ENCODE peak calls at places on chromosomes 3 and 15, in ten cellular contexts. One of them, this sample, is unnamed.

GRCh38 chr15:90588427-90588826 is 58.7 kb downstream of the CRTC3 start:
- DNase-seq in K562: peak; percentile 40
- DNase-seq in upper lobe of left lung: no peak
- DNase-seq in thyroid gland: no peak
- DNase-seq in spleen: no peak
- DNase-seq in endothelial cell of umbilical vein: no peak
- DNase-seq in breast epithelium: no peak
- DNase-seq in uterus: no peak
- DNase-seq in IMR-90: peak; percentile 78
- DNase-seq in stomach: no peak
- DNase-seq in this sample: no peak

GRCh38 chr3:36960502-36960901 is 15.6 kb upstream of the TRANK1 start:
- DNase-seq in stomach: no peak
- DNase-seq in thyroid gland: no peak
- DNase-seq in uterus: no peak
- DNase-seq in spleen: no peak
- DNase-seq in K562: no peak
- DNase-seq in breast epithelium: no peak
- DNase-seq in endothelial cell of umbilical vein: no peak
- DNase-seq in upper lobe of left lung: no peak
- DNase-seq in IMR-90: no peak
- DNase-seq in this sample: no peak

GRCh38 chr15:91522609-91523332 is 330.7 kb upstream of the SLCO3A1 start:
- DNase-seq in endothelial cell of umbilical vein: no peak
- DNase-seq in breast epithelium: no peak
- DNase-seq in thyroid gland: no peak
- DNase-seq in spleen: no peak
- DNase-seq in IMR-90: peak; percentile 80
- DNase-seq in stomach: no peak
- DNase-seq in uterus: no peak
- DNase-seq in upper lobe of left lung: no peak
- DNase-seq in K562: peak; percentile 15
- DNase-seq in this sample: no peak

GRCh38 chr15:66657062-66658020 is 44.7 kb upstream of the SMAD6 start:
- DNase-seq in IMR-90: no peak
- DNase-seq in breast epithelium: no peak
- DNase-seq in endothelial cell of umbilical vein: no peak
- DNase-seq in upper lobe of left lung: no peak
- DNase-seq in K562: no peak
- DNase-seq in thyroid gland: no peak
- DNase-seq in stomach: no peak
- DNase-seq in spleen: no peak
- DNase-seq in uterus: no peak
- DNase-seq in this sample: no peak

GRCh38 chr3:132164469-132165092 is 129.8 kb upstream of the CPNE4 start:
- DNase-seq in thyroid gland: no peak
- DNase-seq in stomach: no peak
- DNase-seq in uterus: no peak
- DNase-seq in upper lobe of left lung: no peak
- DNase-seq in spleen: no peak
- DNase-seq in endothelial cell of umbilical vein: no peak
- DNase-seq in K562: no peak
- DNase-seq in IMR-90: peak; percentile 29
- DNase-seq in breast epithelium: no peak
- DNase-seq in this sample: no peak

GRCh38 chr15:59501531-59502113 is 63.6 kb downstream of the FAM81A start:
- DNase-seq in breast epithelium: no peak
- DNase-seq in spleen: no peak
- DNase-seq in K562: peak; percentile 65
- DNase-seq in upper lobe of left lung: peak; percentile 33
- DNase-seq in thyroid gland: no peak
- DNase-seq in IMR-90: peak; percentile 55
- DNase-seq in uterus: no peak
- DNase-seq in stomach: peak; percentile 46
- DNase-seq in endothelial cell of umbilical vein: peak; percentile 72
- DNase-seq in this sample: peak; percentile 39

GRCh38 chr3:76684946-76685345 is 355.0 kb upstream of the ROBO2 start:
- DNase-seq in upper lobe of left lung: no peak
- DNase-seq in K562: no peak
- DNase-seq in IMR-90: no peak
- DNase-seq in stomach: no peak
- DNase-seq in breast epithelium: no peak
- DNase-seq in spleen: no peak
- DNase-seq in thyroid gland: no peak
- DNase-seq in uterus: no peak
- DNase-seq in endothelial cell of umbilical vein: no peak
- DNase-seq in this sample: no peak

GRCh38 chr15:59160880-59161593 is 45.6 kb upstream of the LDHAL6B start:
- DNase-seq in uterus: no peak
- DNase-seq in K562: peak; percentile 62
- DNase-seq in upper lobe of left lung: no peak
- DNase-seq in breast epithelium: no peak
- DNase-seq in stomach: no peak
- DNase-seq in IMR-90: peak; percentile 20
- DNase-seq in spleen: no peak
- DNase-seq in endothelial cell of umbilical vein: peak; percentile 9
- DNase-seq in thyroid gland: no peak
- DNase-seq in this sample: peak; percentile 34

GRCh38 chr15:98853593-98854420 is 153.8 kb downstream of the PGPEP1L start:
- DNase-seq in endothelial cell of umbilical vein: no peak
- DNase-seq in thyroid gland: no peak
- DNase-seq in stomach: no peak
- DNase-seq in uterus: peak; percentile 43
- DNase-seq in IMR-90: no peak
- DNase-seq in breast epithelium: peak; percentile 40
- DNase-seq in K562: no peak
- DNase-seq in upper lobe of left lung: peak; percentile 62
- DNase-seq in spleen: peak; percentile 77
- DNase-seq in this sample: no peak

GRCh38 chr15:98850991-98851776 is 156.4 kb downstream of the PGPEP1L start:
- DNase-seq in spleen: peak; percentile 93
- DNase-seq in breast epithelium: peak; percentile 80
- DNase-seq in thyroid gland: peak; percentile 81
- DNase-seq in stomach: peak; percentile 83
- DNase-seq in IMR-90: peak; percentile 70
- DNase-seq in endothelial cell of umbilical vein: peak; percentile 78
- DNase-seq in K562: peak; percentile 27
- DNase-seq in uterus: peak; percentile 78
- DNase-seq in upper lobe of left lung: peak; percentile 89
- DNase-seq in this sample: peak; percentile 87

GRCh38 chr15:98854496-98854895 is 153.1 kb downstream of the PGPEP1L start:
- DNase-seq in uterus: no peak
- DNase-seq in breast epithelium: peak; percentile 67
- DNase-seq in thyroid gland: peak; percentile 88
- DNase-seq in K562: no peak
- DNase-seq in stomach: peak; percentile 57
- DNase-seq in IMR-90: no peak
- DNase-seq in spleen: no peak
- DNase-seq in upper lobe of left lung: no peak
- DNase-seq in endothelial cell of umbilical vein: no peak
- DNase-seq in this sample: no peak

GRCh38 chr15:98855067-98855814 is 152.4 kb downstream of the PGPEP1L start:
- DNase-seq in K562: no peak
- DNase-seq in endothelial cell of umbilical vein: no peak
- DNase-seq in thyroid gland: no peak
- DNase-seq in upper lobe of left lung: no peak
- DNase-seq in breast epithelium: no peak
- DNase-seq in IMR-90: no peak
- DNase-seq in spleen: no peak
- DNase-seq in stomach: no peak
- DNase-seq in uterus: no peak
- DNase-seq in this sample: no peak

DNA sequence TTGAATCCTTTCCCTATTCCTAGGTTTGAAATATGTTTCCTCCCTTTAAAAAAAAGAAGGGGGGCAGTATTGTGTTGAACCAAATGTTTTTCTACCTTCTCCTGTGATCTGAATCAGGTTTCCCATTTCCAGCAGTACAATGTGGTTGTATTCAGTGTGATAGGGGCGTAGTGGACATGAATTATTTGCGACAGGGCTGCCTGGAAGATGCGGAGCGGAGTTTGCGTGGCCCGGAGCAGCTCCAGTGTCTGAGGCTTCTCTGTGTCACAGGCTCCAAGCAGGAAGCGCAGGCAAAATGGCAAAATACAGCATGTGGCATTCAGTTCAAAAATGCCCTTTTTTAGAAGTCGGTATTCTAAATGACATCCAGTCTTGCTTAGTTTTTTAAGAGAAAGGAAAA is 154.4 kb downstream of the PGPEP1L start:
- DNase-seq in spleen: peak; percentile 90
- DNase-seq in K562: peak; percentile 55
- DNase-seq in IMR-90: peak; percentile 93
- DNase-seq in uterus: peak; percentile 90
- DNase-seq in thyroid gland: peak; percentile 81
- DNase-seq in upper lobe of left lung: peak; percentile 91
- DNase-seq in breast epithelium: peak; percentile 85
- DNase-seq in stomach: peak; percentile 90
- DNase-seq in endothelial cell of umbilical vein: peak; percentile 97
- DNase-seq in this sample: peak; percentile 91
- TF ChIP-seq POLR2A in spleen: no peak
- TF ChIP-seq POLR2A in K562: no peak
- TF ChIP-seq POLR2A in IMR-90: no peak
- TF ChIP-seq POLR2A in uterus: peak; percentile 40
- TF ChIP-seq POLR2A in thyroid gland: peak; percentile 51
- TF ChIP-seq POLR2A in upper lobe of left lung: no peak
- TF ChIP-seq POLR2A in breast epithelium: no peak
- TF ChIP-seq POLR2A in stomach: no peak
- TF ChIP-seq POLR2A in endothelial cell of umbilical vein: no peak
- TF ChIP-seq POLR2A in this sample: no peak

GRCh38 chr15:78767331-78767951 is 43.8 kb downstream of the ADAMTS7 start:
- DNase-seq in upper lobe of left lung: no peak
- DNase-seq in breast epithelium: no peak
- DNase-seq in thyroid gland: no peak
- DNase-seq in spleen: peak; percentile 70
- DNase-seq in IMR-90: no peak
- DNase-seq in stomach: no peak
- DNase-seq in endothelial cell of umbilical vein: no peak
- DNase-seq in K562: no peak
- DNase-seq in uterus: peak; percentile 7
- DNase-seq in this sample: no peak
- TF ChIP-seq CTCF in upper lobe of left lung: no peak
- TF ChIP-seq CTCF in breast epithelium: no peak
- TF ChIP-seq CTCF in thyroid gland: no peak
- TF ChIP-seq CTCF in spleen: no peak
- TF ChIP-seq CTCF in IMR-90: no peak
- TF ChIP-seq CTCF in stomach: no peak
- TF ChIP-seq CTCF in endothelial cell of umbilical vein: no peak
- TF ChIP-seq CTCF in K562: no peak
- TF ChIP-seq CTCF in uterus: no peak
- TF ChIP-seq CTCF in this sample: no peak

GRCh38 chr3:141083226-141083625 is 32.1 kb downstream of the SPSB4 start:
- DNase-seq in endothelial cell of umbilical vein: no peak
- DNase-seq in uterus: no peak
- DNase-seq in breast epithelium: no peak
- DNase-seq in spleen: peak; percentile 54
- DNase-seq in stomach: no peak
- DNase-seq in upper lobe of left lung: no peak
- DNase-seq in IMR-90: no peak
- DNase-seq in thyroid gland: no peak
- DNase-seq in K562: no peak
- DNase-seq in this sample: no peak
- H3K4me1 ChIP-seq in endothelial cell of umbilical vein: no peaks in the 10 kb centered on the region
- H3K4me1 ChIP-seq in uterus: no peaks in the 10 kb centered on the region
- H3K4me1 ChIP-seq in breast epithelium: no peaks in the 10 kb centered on the region
- H3K4me1 ChIP-seq in spleen: no peaks in the 10 kb centered on the region
- H3K4me1 ChIP-seq in stomach: no peaks in the 10 kb centered on the region
- H3K4me1 ChIP-seq in upper lobe of left lung: no peaks in the 10 kb centered on the region
- H3K4me1 ChIP-seq in IMR-90: no peaks in the 10 kb centered on the region
- H3K4me1 ChIP-seq in thyroid gland: no peaks in the 10 kb centered on the region
- H3K4me1 ChIP-seq in K562: no peaks in the 10 kb centered on the region
- H3K4me1 ChIP-seq in this sample: no peaks in the 10 kb centered on the region

GRCh38 chr3:119675188-119675874 is 1.9 kb downstream of the COX17 start:
- DNase-seq in thyroid gland: no peak
- DNase-seq in upper lobe of left lung: no peak
- DNase-seq in IMR-90: no peak
- DNase-seq in stomach: no peak
- DNase-seq in endothelial cell of umbilical vein: no peak
- DNase-seq in uterus: no peak
- DNase-seq in spleen: no peak
- DNase-seq in breast epithelium: no peak
- DNase-seq in K562: no peak
- DNase-seq in this sample: no peak

GRCh38 chr3:119677641-119677934 is 382 bp upstream of the COX17 start:
- DNase-seq in spleen: no peak
- DNase-seq in endothelial cell of umbilical vein: no peak
- DNase-seq in stomach: no peak
- DNase-seq in K562: no peak
- DNase-seq in thyroid gland: no peak
- DNase-seq in uterus: no peak
- DNase-seq in IMR-90: no peak
- DNase-seq in breast epithelium: no peak
- DNase-seq in upper lobe of left lung: no peak
- DNase-seq in this sample: no peak

GRCh38 chr3:119679874-119680273 is 2.7 kb upstream of the COX17 start:
- DNase-seq in thyroid gland: no peak
- DNase-seq in spleen: no peak
- DNase-seq in uterus: no peak
- DNase-seq in breast epithelium: no peak
- DNase-seq in upper lobe of left lung: no peak
- DNase-seq in K562: no peak
- DNase-seq in stomach: no peak
- DNase-seq in endothelial cell of umbilical vein: no peak
- DNase-seq in IMR-90: no peak
- DNase-seq in this sample: no peak

GRCh38 chr3:119676020-119676419 is 1.2 kb downstream of the COX17 start:
- DNase-seq in IMR-90: no peak
- DNase-seq in upper lobe of left lung: no peak
- DNase-seq in breast epithelium: no peak
- DNase-seq in thyroid gland: no peak
- DNase-seq in spleen: no peak
- DNase-seq in stomach: no peak
- DNase-seq in K562: no peak
- DNase-seq in uterus: no peak
- DNase-seq in endothelial cell of umbilical vein: no peak
- DNase-seq in this sample: no peak

DNA sequence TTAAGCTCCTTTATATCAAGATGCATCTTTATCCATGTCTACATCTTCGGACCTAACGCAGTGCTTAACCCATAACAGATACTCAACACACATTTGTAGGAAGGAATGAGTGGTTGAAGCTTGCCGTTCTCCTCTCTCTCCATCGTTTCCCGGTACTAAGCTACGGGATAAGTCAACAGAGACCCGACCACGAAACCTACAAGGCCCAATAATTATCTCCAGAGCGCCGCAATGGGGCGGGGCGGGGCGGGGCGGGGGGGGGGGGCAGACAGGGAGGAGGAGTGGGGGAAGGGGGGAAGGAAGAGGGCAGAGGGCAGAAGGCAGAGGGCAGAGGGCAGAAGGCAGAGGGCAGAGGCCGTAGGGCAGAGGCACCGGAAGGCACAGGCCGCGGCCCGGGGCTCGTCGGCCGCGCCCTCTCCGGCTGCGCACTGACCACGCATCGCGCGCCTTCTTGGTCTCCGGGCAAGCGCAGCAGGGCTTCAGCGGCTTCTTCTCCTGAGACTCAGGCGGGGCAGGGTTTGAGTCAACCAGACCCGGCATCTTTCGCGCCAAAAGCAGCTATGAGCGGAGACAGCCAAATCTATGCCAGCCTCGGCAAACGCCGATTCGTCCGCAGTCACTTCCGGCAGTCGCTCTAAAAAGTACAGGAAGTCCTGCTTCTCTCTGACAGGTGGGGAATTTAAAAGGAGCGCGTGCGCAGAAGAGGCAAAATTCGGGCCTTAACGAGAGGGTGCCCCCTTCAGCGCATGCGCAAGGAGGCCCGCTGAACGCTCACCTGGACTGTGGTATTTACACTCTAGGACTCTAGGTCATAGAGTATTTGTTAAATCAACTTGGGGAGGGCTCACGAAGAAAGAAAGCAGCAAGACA is at the start of gene COX17:
- DNase-seq in spleen: peak; percentile 97
- DNase-seq in stomach: peak; percentile 98
- DNase-seq in upper lobe of left lung: peak; percentile 97
- DNase-seq in thyroid gland: peak; percentile 98
- DNase-seq in endothelial cell of umbilical vein: peak; percentile 93
- DNase-seq in uterus: peak; percentile 95
- DNase-seq in IMR-90: peak; percentile 94
- DNase-seq in K562: peak; percentile 94
- DNase-seq in breast epithelium: peak; percentile 94
- DNase-seq in this sample: peak; percentile 97
- TF ChIP-seq POLR2A in spleen: peak; percentile 66
- TF ChIP-seq POLR2A in stomach: no peak
- TF ChIP-seq POLR2A in upper lobe of left lung: peak; percentile 50
- TF ChIP-seq POLR2A in thyroid gland: peak; percentile 66
- TF ChIP-seq POLR2A in endothelial cell of umbilical vein: peak; percentile 21
- TF ChIP-seq POLR2A in uterus: no peak
- TF ChIP-seq POLR2A in IMR-90: peak; percentile 68
- TF ChIP-seq POLR2A in K562: peak; percentile 89
- TF ChIP-seq POLR2A in breast epithelium: peak; percentile 28
- TF ChIP-seq POLR2A in this sample: no peak